ENCODE peak calls at places on chromosomes 13 and 19, in ten cellular contexts. One of them, this sample, is unnamed. For H3K9me3, the result is how much of the 10 kb centered on the place peaks cover.

GRCh38 chr19:6412111-6412999 is 12.3 kb downstream of the KHSRP start:
- DNase-seq in lower lobe of right lung: no peak
- DNase-seq in right cardiac atrium: peak
- DNase-seq in A549: no peak
- DNase-seq in neural progenitor cell: peak
- DNase-seq in GM23248: peak
- DNase-seq in naive thymus-derived CD4-positive, alpha-beta T cell: peak
- DNase-seq in heart right ventricle: no peak
- DNase-seq in body of pancreas: peak
- DNase-seq in right atrium auricular region: no peak
- DNase-seq in this sample: no peak

GRCh38 chr13:113669871-113670341 is 2.9 kb downstream of the GRK1 start:
- DNase-seq in lower lobe of right lung: peak
- DNase-seq in right cardiac atrium: no peak
- DNase-seq in A549: no peak
- DNase-seq in neural progenitor cell: no peak
- DNase-seq in GM23248: no peak
- DNase-seq in naive thymus-derived CD4-positive, alpha-beta T cell: no peak
- DNase-seq in heart right ventricle: no peak
- DNase-seq in body of pancreas: no peak
- DNase-seq in right atrium auricular region: no peak
- DNase-seq in this sample: no peak

GRCh38 chr19:45828945-45829344 is 13.8 kb upstream of the RSPH6A start:
- DNase-seq in lower lobe of right lung: no peak
- DNase-seq in right cardiac atrium: no peak
- DNase-seq in A549: no peak
- DNase-seq in neural progenitor cell: no peak
- DNase-seq in GM23248: no peak
- DNase-seq in naive thymus-derived CD4-positive, alpha-beta T cell: no peak
- DNase-seq in heart right ventricle: no peak
- DNase-seq in body of pancreas: no peak
- DNase-seq in right atrium auricular region: no peak
- DNase-seq in this sample: no peak

GRCh38 chr13:112638157-112638750 is 50.3 kb upstream of the TUBGCP3 start:
- DNase-seq in lower lobe of right lung: peak
- DNase-seq in right cardiac atrium: no peak
- DNase-seq in A549: no peak
- DNase-seq in neural progenitor cell: no peak
- DNase-seq in GM23248: no peak
- DNase-seq in naive thymus-derived CD4-positive, alpha-beta T cell: no peak
- DNase-seq in heart right ventricle: no peak
- DNase-seq in body of pancreas: no peak
- DNase-seq in right atrium auricular region: no peak
- DNase-seq in this sample: no peak

GRCh38 chr13:44050450-44051063 is 170.9 kb downstream of the LACC1 start:
- DNase-seq in lower lobe of right lung: no peak
- DNase-seq in right cardiac atrium: no peak
- DNase-seq in A549: no peak
- DNase-seq in neural progenitor cell: no peak
- DNase-seq in GM23248: peak
- DNase-seq in naive thymus-derived CD4-positive, alpha-beta T cell: peak
- DNase-seq in heart right ventricle: no peak
- DNase-seq in body of pancreas: no peak
- DNase-seq in right atrium auricular region: no peak
- DNase-seq in this sample: no peak

GRCh38 chr13:87893982-87894527 is 222.9 kb downstream of the SLITRK5 start:
- DNase-seq in lower lobe of right lung: no peak
- DNase-seq in right cardiac atrium: no peak
- DNase-seq in A549: no peak
- DNase-seq in neural progenitor cell: no peak
- DNase-seq in GM23248: no peak
- DNase-seq in naive thymus-derived CD4-positive, alpha-beta T cell: no peak
- DNase-seq in heart right ventricle: no peak
- DNase-seq in body of pancreas: no peak
- DNase-seq in right atrium auricular region: no peak
- DNase-seq in this sample: no peak

GRCh38 chr13:111177081-111177711 is 62.1 kb downstream of the ARHGEF7 start:
- DNase-seq in lower lobe of right lung: peak
- DNase-seq in right cardiac atrium: peak
- DNase-seq in A549: no peak
- DNase-seq in neural progenitor cell: no peak
- DNase-seq in GM23248: no peak
- DNase-seq in naive thymus-derived CD4-positive, alpha-beta T cell: peak
- DNase-seq in heart right ventricle: peak
- DNase-seq in body of pancreas: peak
- DNase-seq in right atrium auricular region: peak
- DNase-seq in this sample: no peak

GRCh38 chr19:54462713-54463530 is 656 bp downstream of the LENG9 start:
- DNase-seq in lower lobe of right lung: peak
- DNase-seq in right cardiac atrium: peak
- DNase-seq in A549: no peak
- DNase-seq in neural progenitor cell: peak
- DNase-seq in GM23248: peak
- DNase-seq in naive thymus-derived CD4-positive, alpha-beta T cell: peak
- DNase-seq in heart right ventricle: peak
- DNase-seq in body of pancreas: peak
- DNase-seq in right atrium auricular region: no peak
- DNase-seq in this sample: no peak

GRCh38 chr13:29743229-29743786 is 107.1 kb downstream of the UBL3 start:
- DNase-seq in lower lobe of right lung: no peak
- DNase-seq in right cardiac atrium: peak
- DNase-seq in A549: no peak
- DNase-seq in neural progenitor cell: peak
- DNase-seq in GM23248: peak
- DNase-seq in naive thymus-derived CD4-positive, alpha-beta T cell: no peak
- DNase-seq in heart right ventricle: peak
- DNase-seq in body of pancreas: no peak
- DNase-seq in right atrium auricular region: peak
- DNase-seq in this sample: no peak

GRCh38 chr19:54422136-54422535 is 6.9 kb downstream of the TTYH1 start:
- DNase-seq in lower lobe of right lung: no peak
- DNase-seq in right cardiac atrium: no peak
- DNase-seq in A549: no peak
- DNase-seq in neural progenitor cell: no peak
- DNase-seq in GM23248: no peak
- DNase-seq in naive thymus-derived CD4-positive, alpha-beta T cell: no peak
- DNase-seq in heart right ventricle: no peak
- DNase-seq in body of pancreas: no peak
- DNase-seq in right atrium auricular region: no peak
- DNase-seq in this sample: no peak

GRCh38 chr19:21197589-21198295 is 55.9 kb downstream of the ZNF431 start:
- DNase-seq in lower lobe of right lung: no peak
- DNase-seq in right cardiac atrium: no peak
- DNase-seq in A549: no peak
- DNase-seq in neural progenitor cell: no peak
- DNase-seq in GM23248: no peak
- DNase-seq in naive thymus-derived CD4-positive, alpha-beta T cell: no peak
- DNase-seq in heart right ventricle: no peak
- DNase-seq in body of pancreas: no peak
- DNase-seq in right atrium auricular region: no peak
- DNase-seq in this sample: no peak

GRCh38 chr13:73480784-73481183 is 422.0 kb downstream of the KLF5 start:
- DNase-seq in lower lobe of right lung: no peak
- DNase-seq in right cardiac atrium: no peak
- DNase-seq in A549: no peak
- DNase-seq in neural progenitor cell: no peak
- DNase-seq in GM23248: no peak
- DNase-seq in naive thymus-derived CD4-positive, alpha-beta T cell: no peak
- DNase-seq in heart right ventricle: no peak
- DNase-seq in body of pancreas: no peak
- DNase-seq in right atrium auricular region: no peak
- DNase-seq in this sample: no peak

GRCh38 chr19:58182577-58182988 is 278 bp upstream of the ZNF274 start:
- DNase-seq in lower lobe of right lung: no peak
- DNase-seq in right cardiac atrium: no peak
- DNase-seq in A549: no peak
- DNase-seq in neural progenitor cell: no peak
- DNase-seq in GM23248: no peak
- DNase-seq in naive thymus-derived CD4-positive, alpha-beta T cell: no peak
- DNase-seq in heart right ventricle: peak
- DNase-seq in body of pancreas: no peak
- DNase-seq in right atrium auricular region: no peak
- DNase-seq in this sample: peak

GRCh38 chr19:58181902-58182576 is 822 bp upstream of the ZNF274 start:
- DNase-seq in lower lobe of right lung: no peak
- DNase-seq in right cardiac atrium: peak
- DNase-seq in A549: peak
- DNase-seq in neural progenitor cell: peak
- DNase-seq in GM23248: peak
- DNase-seq in naive thymus-derived CD4-positive, alpha-beta T cell: peak
- DNase-seq in heart right ventricle: peak
- DNase-seq in body of pancreas: peak
- DNase-seq in right atrium auricular region: no peak
- DNase-seq in this sample: no peak

GRCh38 chr19:58183822-58184215 is 958 bp downstream of the ZNF274 start:
- DNase-seq in lower lobe of right lung: no peak
- DNase-seq in right cardiac atrium: no peak
- DNase-seq in A549: no peak
- DNase-seq in neural progenitor cell: no peak
- DNase-seq in GM23248: no peak
- DNase-seq in naive thymus-derived CD4-positive, alpha-beta T cell: no peak
- DNase-seq in heart right ventricle: no peak
- DNase-seq in body of pancreas: no peak
- DNase-seq in right atrium auricular region: no peak
- DNase-seq in this sample: peak

GRCh38 chr19:58182989-58183821 is at the start of gene ZNF274:
- DNase-seq in lower lobe of right lung: peak
- DNase-seq in right cardiac atrium: peak
- DNase-seq in A549: peak
- DNase-seq in neural progenitor cell: peak
- DNase-seq in GM23248: peak
- DNase-seq in naive thymus-derived CD4-positive, alpha-beta T cell: peak
- DNase-seq in heart right ventricle: peak
- DNase-seq in body of pancreas: peak
- DNase-seq in right atrium auricular region: peak
- DNase-seq in this sample: peak
- H3K9me3 ChIP-seq in lower lobe of right lung: half or more
- H3K9me3 ChIP-seq in right cardiac atrium: under half
- H3K9me3 ChIP-seq in A549: half or more
- H3K9me3 ChIP-seq in neural progenitor cell: under half
- H3K9me3 ChIP-seq in GM23248: under half
- H3K9me3 ChIP-seq in naive thymus-derived CD4-positive, alpha-beta T cell: under half
- H3K9me3 ChIP-seq in heart right ventricle: under half
- H3K9me3 ChIP-seq in body of pancreas: under half
- H3K9me3 ChIP-seq in right atrium auricular region: half or more
- H3K9me3 ChIP-seq in this sample: half or more

GRCh38 chr19:8881512-8881911 is 49.3 kb downstream of the MBD3L1 start:
- DNase-seq in lower lobe of right lung: no peak
- DNase-seq in right cardiac atrium: no peak
- DNase-seq in A549: no peak
- DNase-seq in neural progenitor cell: no peak
- DNase-seq in GM23248: no peak
- DNase-seq in naive thymus-derived CD4-positive, alpha-beta T cell: no peak
- DNase-seq in heart right ventricle: no peak
- DNase-seq in body of pancreas: no peak
- DNase-seq in right atrium auricular region: no peak
- DNase-seq in this sample: no peak
- H3K9me3 ChIP-seq in lower lobe of right lung: under half
- H3K9me3 ChIP-seq in right cardiac atrium: under half
- H3K9me3 ChIP-seq in A549: under half
- H3K9me3 ChIP-seq in neural progenitor cell: under half
- H3K9me3 ChIP-seq in GM23248: under half
- H3K9me3 ChIP-seq in naive thymus-derived CD4-positive, alpha-beta T cell: under half
- H3K9me3 ChIP-seq in heart right ventricle: under half
- H3K9me3 ChIP-seq in body of pancreas: under half
- H3K9me3 ChIP-seq in right atrium auricular region: under half
- H3K9me3 ChIP-seq in this sample: under half

DNA sequence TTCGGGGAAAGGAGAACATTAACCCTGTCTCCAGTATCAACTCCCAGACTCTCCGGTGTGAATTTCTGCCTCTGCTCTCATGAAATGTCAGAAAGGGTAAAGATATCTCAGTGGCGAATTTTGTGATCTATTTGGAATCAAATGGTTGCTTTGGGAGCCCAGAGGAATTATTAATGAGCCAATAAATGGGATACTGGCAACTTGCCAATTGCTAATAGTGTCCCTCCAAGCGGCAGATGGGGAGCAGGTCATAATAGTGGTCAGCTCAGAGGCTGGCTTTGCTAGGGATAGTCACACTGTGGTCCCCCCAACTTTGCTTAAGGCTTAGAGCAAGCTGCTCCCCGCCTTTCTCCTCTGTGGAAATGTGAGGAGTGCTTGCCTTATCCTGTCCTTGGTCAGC is 176.1 kb upstream of the KL start:
- DNase-seq in lower lobe of right lung: no peak
- DNase-seq in right cardiac atrium: no peak
- DNase-seq in A549: no peak
- DNase-seq in neural progenitor cell: no peak
- DNase-seq in GM23248: no peak
- DNase-seq in naive thymus-derived CD4-positive, alpha-beta T cell: no peak
- DNase-seq in heart right ventricle: no peak
- DNase-seq in body of pancreas: no peak
- DNase-seq in right atrium auricular region: no peak
- DNase-seq in this sample: no peak
- H3K9me3 ChIP-seq in lower lobe of right lung: under half
- H3K9me3 ChIP-seq in right cardiac atrium: under half
- H3K9me3 ChIP-seq in A549: under half
- H3K9me3 ChIP-seq in neural progenitor cell: under half
- H3K9me3 ChIP-seq in GM23248: under half
- H3K9me3 ChIP-seq in naive thymus-derived CD4-positive, alpha-beta T cell: under half
- H3K9me3 ChIP-seq in heart right ventricle: under half
- H3K9me3 ChIP-seq in body of pancreas: under half
- H3K9me3 ChIP-seq in right atrium auricular region: under half
- H3K9me3 ChIP-seq in this sample: under half

GRCh38 chr13:40875583-40875982 is 86.2 kb downstream of the SLC25A15 start:
- DNase-seq in lower lobe of right lung: no peak
- DNase-seq in right cardiac atrium: no peak
- DNase-seq in A549: no peak
- DNase-seq in neural progenitor cell: no peak
- DNase-seq in GM23248: no peak
- DNase-seq in naive thymus-derived CD4-positive, alpha-beta T cell: no peak
- DNase-seq in heart right ventricle: no peak
- DNase-seq in body of pancreas: no peak
- DNase-seq in right atrium auricular region: no peak
- DNase-seq in this sample: no peak

GRCh38 chr13:40876020-40876738 is 86.8 kb downstream of the SLC25A15 start:
- DNase-seq in lower lobe of right lung: no peak
- DNase-seq in right cardiac atrium: no peak
- DNase-seq in A549: no peak
- DNase-seq in neural progenitor cell: no peak
- DNase-seq in GM23248: no peak
- DNase-seq in naive thymus-derived CD4-positive, alpha-beta T cell: no peak
- DNase-seq in heart right ventricle: no peak
- DNase-seq in body of pancreas: no peak
- DNase-seq in right atrium auricular region: no peak
- DNase-seq in this sample: no peak

GRCh38 chr13:40878321-40878720 is 88.9 kb downstream of the SLC25A15 start:
- DNase-seq in lower lobe of right lung: no peak
- DNase-seq in right cardiac atrium: no peak
- DNase-seq in A549: no peak
- DNase-seq in neural progenitor cell: no peak
- DNase-seq in GM23248: no peak
- DNase-seq in naive thymus-derived CD4-positive, alpha-beta T cell: no peak
- DNase-seq in heart right ventricle: no peak
- DNase-seq in body of pancreas: no peak
- DNase-seq in right atrium auricular region: no peak
- DNase-seq in this sample: no peak

GRCh38 chr13:40874138-40874776 is 84.8 kb downstream of the SLC25A15 start:
- DNase-seq in lower lobe of right lung: no peak
- DNase-seq in right cardiac atrium: no peak
- DNase-seq in A549: no peak
- DNase-seq in neural progenitor cell: no peak
- DNase-seq in GM23248: no peak
- DNase-seq in naive thymus-derived CD4-positive, alpha-beta T cell: peak
- DNase-seq in heart right ventricle: no peak
- DNase-seq in body of pancreas: no peak
- DNase-seq in right atrium auricular region: no peak
- DNase-seq in this sample: no peak

GRCh38 chr13:40875048-40875447 is 85.6 kb downstream of the SLC25A15 start:
- DNase-seq in lower lobe of right lung: no peak
- DNase-seq in right cardiac atrium: no peak
- DNase-seq in A549: no peak
- DNase-seq in neural progenitor cell: no peak
- DNase-seq in GM23248: peak
- DNase-seq in naive thymus-derived CD4-positive, alpha-beta T cell: no peak
- DNase-seq in heart right ventricle: no peak
- DNase-seq in body of pancreas: no peak
- DNase-seq in right atrium auricular region: no peak
- DNase-seq in this sample: no peak
- H3K9me3 ChIP-seq in lower lobe of right lung: half or more
- H3K9me3 ChIP-seq in right cardiac atrium: under half
- H3K9me3 ChIP-seq in A549: under half
- H3K9me3 ChIP-seq in neural progenitor cell: under half
- H3K9me3 ChIP-seq in GM23248: under half
- H3K9me3 ChIP-seq in naive thymus-derived CD4-positive, alpha-beta T cell: under half
- H3K9me3 ChIP-seq in heart right ventricle: under half
- H3K9me3 ChIP-seq in body of pancreas: under half
- H3K9me3 ChIP-seq in right atrium auricular region: under half
- H3K9me3 ChIP-seq in this sample: under half

This sample was measured in esophagus squamous epithelium.